ENCODE peak calls at places on chromosomes 2 and 18, in eight cellular contexts. One of them, this sample, is unnamed.

GRCh38 chr2:224646242-224646846 is 61.2 kb upstream of the CUL3 start:
- DNase-seq in iris pigment epithelial cell: peak
- DNase-seq in GM10248: peak
- DNase-seq in BE2C: peak
- DNase-seq in mesendoderm: peak
- DNase-seq in stimulated activated CD8-positive, alpha-beta memory T cell treated with anti-CD3 and anti-CD28 coated beads, Interleukin-12 subunit alpha, Interleukin-12 subunit beta, amount 100 ng/mL, for 1 hour: no peak
- DNase-seq in AG08395: peak
- DNase-seq in cardiac fibroblast: peak
- DNase-seq in this sample: peak

GRCh38 chr2:216672996-216673395 is 22.4 kb downstream of the IGFBP5 start:
- DNase-seq in iris pigment epithelial cell: no peak
- DNase-seq in GM10248: no peak
- DNase-seq in BE2C: no peak
- DNase-seq in mesendoderm: no peak
- DNase-seq in stimulated activated CD8-positive, alpha-beta memory T cell treated with anti-CD3 and anti-CD28 coated beads, Interleukin-12 subunit alpha, Interleukin-12 subunit beta, amount 100 ng/mL, for 1 hour: no peak
- DNase-seq in AG08395: no peak
- DNase-seq in cardiac fibroblast: no peak
- DNase-seq in this sample: no peak

GRCh38 chr2:120520929-120521912 is 175.3 kb downstream of the INHBB start:
- DNase-seq in iris pigment epithelial cell: peak
- DNase-seq in GM10248: peak
- DNase-seq in BE2C: peak
- DNase-seq in mesendoderm: peak
- DNase-seq in stimulated activated CD8-positive, alpha-beta memory T cell treated with anti-CD3 and anti-CD28 coated beads, Interleukin-12 subunit alpha, Interleukin-12 subunit beta, amount 100 ng/mL, for 1 hour: no peak
- DNase-seq in AG08395: peak
- DNase-seq in cardiac fibroblast: peak
- DNase-seq in this sample: peak

GRCh38 chr2:85106489-85107180 is 26.6 kb upstream of the TCF7L1 start:
- DNase-seq in iris pigment epithelial cell: peak
- DNase-seq in GM10248: no peak
- DNase-seq in BE2C: no peak
- DNase-seq in mesendoderm: no peak
- DNase-seq in stimulated activated CD8-positive, alpha-beta memory T cell treated with anti-CD3 and anti-CD28 coated beads, Interleukin-12 subunit alpha, Interleukin-12 subunit beta, amount 100 ng/mL, for 1 hour: no peak
- DNase-seq in AG08395: peak
- DNase-seq in cardiac fibroblast: peak
- DNase-seq in this sample: no peak

GRCh38 chr18:26546875-26547301 is 1.5 kb downstream of the KCTD1 start:
- DNase-seq in iris pigment epithelial cell: peak
- DNase-seq in GM10248: no peak
- DNase-seq in BE2C: peak
- DNase-seq in mesendoderm: peak
- DNase-seq in stimulated activated CD8-positive, alpha-beta memory T cell treated with anti-CD3 and anti-CD28 coated beads, Interleukin-12 subunit alpha, Interleukin-12 subunit beta, amount 100 ng/mL, for 1 hour: no peak
- DNase-seq in AG08395: no peak
- DNase-seq in cardiac fibroblast: no peak
- DNase-seq in this sample: no peak

GRCh38 chr2:166464187-166464586 is 29.9 kb downstream of the SCN7A start:
- DNase-seq in iris pigment epithelial cell: peak
- DNase-seq in GM10248: no peak
- DNase-seq in BE2C: no peak
- DNase-seq in mesendoderm: peak
- DNase-seq in stimulated activated CD8-positive, alpha-beta memory T cell treated with anti-CD3 and anti-CD28 coated beads, Interleukin-12 subunit alpha, Interleukin-12 subunit beta, amount 100 ng/mL, for 1 hour: no peak
- DNase-seq in AG08395: no peak
- DNase-seq in cardiac fibroblast: peak
- DNase-seq in this sample: no peak

GRCh38 chr2:240821429-240821778 is 1.4 kb upstream of the KIF1A start:
- DNase-seq in iris pigment epithelial cell: no peak
- DNase-seq in GM10248: no peak
- DNase-seq in BE2C: no peak
- DNase-seq in mesendoderm: no peak
- DNase-seq in stimulated activated CD8-positive, alpha-beta memory T cell treated with anti-CD3 and anti-CD28 coated beads, Interleukin-12 subunit alpha, Interleukin-12 subunit beta, amount 100 ng/mL, for 1 hour: no peak
- DNase-seq in AG08395: no peak
- DNase-seq in cardiac fibroblast: no peak
- DNase-seq in this sample: no peak

GRCh38 chr2:203804766-203805484 is 62.6 kb upstream of the CTLA4 start:
- DNase-seq in iris pigment epithelial cell: peak
- DNase-seq in GM10248: no peak
- DNase-seq in BE2C: no peak
- DNase-seq in mesendoderm: no peak
- DNase-seq in stimulated activated CD8-positive, alpha-beta memory T cell treated with anti-CD3 and anti-CD28 coated beads, Interleukin-12 subunit alpha, Interleukin-12 subunit beta, amount 100 ng/mL, for 1 hour: no peak
- DNase-seq in AG08395: no peak
- DNase-seq in cardiac fibroblast: peak
- DNase-seq in this sample: no peak

GRCh38 chr2:202335791-202336467 is 40.2 kb upstream of the BMPR2 start:
- DNase-seq in iris pigment epithelial cell: peak
- DNase-seq in GM10248: no peak
- DNase-seq in BE2C: peak
- DNase-seq in mesendoderm: no peak
- DNase-seq in stimulated activated CD8-positive, alpha-beta memory T cell treated with anti-CD3 and anti-CD28 coated beads, Interleukin-12 subunit alpha, Interleukin-12 subunit beta, amount 100 ng/mL, for 1 hour: no peak
- DNase-seq in AG08395: no peak
- DNase-seq in cardiac fibroblast: peak
- DNase-seq in this sample: no peak

GRCh38 chr18:58314284-58314683 is 270.3 kb downstream of the NEDD4L start:
- DNase-seq in iris pigment epithelial cell: peak
- DNase-seq in GM10248: no peak
- DNase-seq in BE2C: peak
- DNase-seq in mesendoderm: peak
- DNase-seq in stimulated activated CD8-positive, alpha-beta memory T cell treated with anti-CD3 and anti-CD28 coated beads, Interleukin-12 subunit alpha, Interleukin-12 subunit beta, amount 100 ng/mL, for 1 hour: no peak
- DNase-seq in AG08395: peak
- DNase-seq in cardiac fibroblast: peak
- DNase-seq in this sample: no peak

GRCh38 chr2:9570182-9571060 is 14.8 kb upstream of the ADAM17 start:
- DNase-seq in iris pigment epithelial cell: no peak
- DNase-seq in GM10248: no peak
- DNase-seq in BE2C: no peak
- DNase-seq in mesendoderm: no peak
- DNase-seq in stimulated activated CD8-positive, alpha-beta memory T cell treated with anti-CD3 and anti-CD28 coated beads, Interleukin-12 subunit alpha, Interleukin-12 subunit beta, amount 100 ng/mL, for 1 hour: no peak
- DNase-seq in AG08395: no peak
- DNase-seq in cardiac fibroblast: peak
- DNase-seq in this sample: no peak

GRCh38 chr2:240964854-240965295 is 33.5 kb upstream of the SNED1 start:
- DNase-seq in iris pigment epithelial cell: no peak
- DNase-seq in GM10248: no peak
- DNase-seq in BE2C: peak
- DNase-seq in mesendoderm: no peak
- DNase-seq in stimulated activated CD8-positive, alpha-beta memory T cell treated with anti-CD3 and anti-CD28 coated beads, Interleukin-12 subunit alpha, Interleukin-12 subunit beta, amount 100 ng/mL, for 1 hour: no peak
- DNase-seq in AG08395: no peak
- DNase-seq in cardiac fibroblast: no peak
- DNase-seq in this sample: no peak

GRCh38 chr2:184197413-184197812 is 400.9 kb upstream of the ZNF804A start:
- DNase-seq in iris pigment epithelial cell: no peak
- DNase-seq in GM10248: no peak
- DNase-seq in BE2C: no peak
- DNase-seq in mesendoderm: no peak
- DNase-seq in stimulated activated CD8-positive, alpha-beta memory T cell treated with anti-CD3 and anti-CD28 coated beads, Interleukin-12 subunit alpha, Interleukin-12 subunit beta, amount 100 ng/mL, for 1 hour: no peak
- DNase-seq in AG08395: no peak
- DNase-seq in cardiac fibroblast: no peak
- DNase-seq in this sample: no peak

GRCh38 chr2:225399509-225399908 is at the start of gene NYAP2:
- DNase-seq in iris pigment epithelial cell: no peak
- DNase-seq in GM10248: no peak
- DNase-seq in BE2C: peak
- DNase-seq in mesendoderm: no peak
- DNase-seq in stimulated activated CD8-positive, alpha-beta memory T cell treated with anti-CD3 and anti-CD28 coated beads, Interleukin-12 subunit alpha, Interleukin-12 subunit beta, amount 100 ng/mL, for 1 hour: no peak
- DNase-seq in AG08395: no peak
- DNase-seq in cardiac fibroblast: no peak
- DNase-seq in this sample: no peak

GRCh38 chr2:16186661-16187516 is 246.5 kb downstream of the MYCN start:
- DNase-seq in iris pigment epithelial cell: no peak
- DNase-seq in GM10248: no peak
- DNase-seq in BE2C: peak
- DNase-seq in mesendoderm: no peak
- DNase-seq in stimulated activated CD8-positive, alpha-beta memory T cell treated with anti-CD3 and anti-CD28 coated beads, Interleukin-12 subunit alpha, Interleukin-12 subunit beta, amount 100 ng/mL, for 1 hour: no peak
- DNase-seq in AG08395: no peak
- DNase-seq in cardiac fibroblast: no peak
- DNase-seq in this sample: no peak

GRCh38 chr2:128369626-128370467 is 51.2 kb upstream of the HS6ST1 start:
- DNase-seq in iris pigment epithelial cell: no peak
- DNase-seq in GM10248: no peak
- DNase-seq in BE2C: no peak
- DNase-seq in mesendoderm: no peak
- DNase-seq in stimulated activated CD8-positive, alpha-beta memory T cell treated with anti-CD3 and anti-CD28 coated beads, Interleukin-12 subunit alpha, Interleukin-12 subunit beta, amount 100 ng/mL, for 1 hour: no peak
- DNase-seq in AG08395: no peak
- DNase-seq in cardiac fibroblast: no peak
- DNase-seq in this sample: no peak

GRCh38 chr2:1727101-1727771 is 17.1 kb downstream of the PXDN start:
- DNase-seq in iris pigment epithelial cell: peak
- DNase-seq in GM10248: no peak
- DNase-seq in BE2C: no peak
- DNase-seq in mesendoderm: no peak
- DNase-seq in stimulated activated CD8-positive, alpha-beta memory T cell treated with anti-CD3 and anti-CD28 coated beads, Interleukin-12 subunit alpha, Interleukin-12 subunit beta, amount 100 ng/mL, for 1 hour: no peak
- DNase-seq in AG08395: no peak
- DNase-seq in cardiac fibroblast: peak
- DNase-seq in this sample: no peak

GRCh38 chr2:149715005-149715592 is 127.5 kb upstream of the MMADHC start:
- DNase-seq in iris pigment epithelial cell: peak
- DNase-seq in GM10248: no peak
- DNase-seq in BE2C: peak
- DNase-seq in mesendoderm: peak
- DNase-seq in stimulated activated CD8-positive, alpha-beta memory T cell treated with anti-CD3 and anti-CD28 coated beads, Interleukin-12 subunit alpha, Interleukin-12 subunit beta, amount 100 ng/mL, for 1 hour: no peak
- DNase-seq in AG08395: peak
- DNase-seq in cardiac fibroblast: peak
- DNase-seq in this sample: peak

This sample was measured in GM23338.